ENCODE peak calls at places on chromosomes 12 and 14, in eight cellular contexts. One of them, this sample, is unnamed. For H3K9me2, the result is how much of the 10 kb centered on the place peaks cover.

GRCh38 chr12:42343721-42344120 is 17.8 kb downstream of the PPHLN1 start:
- DNase-seq in GM23338: no peak
- DNase-seq in GM23248: no peak
- DNase-seq in PC-3: no peak
- DNase-seq in PC-9: no peak
- DNase-seq in HCT116: no peak
- DNase-seq in OCI-LY7: no peak
- DNase-seq in hepatocyte: no peak
- DNase-seq in this sample: no peak

GRCh38 chr12:42507589-42507988 is 82.0 kb downstream of the PRICKLE1 start:
- DNase-seq in PC-9: no peak
- DNase-seq in OCI-LY7: no peak
- DNase-seq in hepatocyte: no peak
- DNase-seq in GM23338: no peak
- DNase-seq in GM23248: no peak
- DNase-seq in PC-3: no peak
- DNase-seq in HCT116: no peak
- DNase-seq in this sample: no peak

GRCh38 chr12:92602476-92602875 is 100.3 kb upstream of the PLEKHG7 start:
- DNase-seq in HCT116: no peak
- DNase-seq in hepatocyte: peak
- DNase-seq in OCI-LY7: no peak
- DNase-seq in PC-3: peak
- DNase-seq in GM23248: peak
- DNase-seq in PC-9: no peak
- DNase-seq in GM23338: no peak
- DNase-seq in this sample: no peak

GRCh38 chr12:88946377-88946997 is 366.2 kb upstream of the KITLG start:
- DNase-seq in GM23248: peak
- DNase-seq in HCT116: peak
- DNase-seq in hepatocyte: no peak
- DNase-seq in GM23338: no peak
- DNase-seq in OCI-LY7: no peak
- DNase-seq in PC-3: no peak
- DNase-seq in PC-9: no peak
- DNase-seq in this sample: no peak

GRCh38 chr12:26839551-26839950 is 6.6 kb upstream of the ITPR2 start:
- DNase-seq in PC-9: no peak
- DNase-seq in PC-3: no peak
- DNase-seq in OCI-LY7: no peak
- DNase-seq in hepatocyte: no peak
- DNase-seq in HCT116: no peak
- DNase-seq in GM23248: no peak
- DNase-seq in GM23338: no peak
- DNase-seq in this sample: no peak

GRCh38 chr12:96063046-96063445 is 27.7 kb upstream of the LTA4H start:
- DNase-seq in OCI-LY7: peak
- DNase-seq in HCT116: no peak
- DNase-seq in PC-9: no peak
- DNase-seq in GM23248: peak
- DNase-seq in GM23338: no peak
- DNase-seq in hepatocyte: no peak
- DNase-seq in PC-3: peak
- DNase-seq in this sample: peak

GRCh38 chr14:91373591-91374245 is 43.9 kb downstream of the CCDC88C start:
- DNase-seq in OCI-LY7: peak
- DNase-seq in GM23248: no peak
- DNase-seq in GM23338: no peak
- DNase-seq in PC-3: peak
- DNase-seq in hepatocyte: no peak
- DNase-seq in PC-9: peak
- DNase-seq in HCT116: no peak
- DNase-seq in this sample: peak

GRCh38 chr12:1882850-1883470 is 35.5 kb downstream of the CACNA2D4 start:
- DNase-seq in PC-9: no peak
- DNase-seq in GM23248: no peak
- DNase-seq in OCI-LY7: no peak
- DNase-seq in hepatocyte: no peak
- DNase-seq in HCT116: no peak
- DNase-seq in PC-3: no peak
- DNase-seq in GM23338: no peak
- DNase-seq in this sample: no peak

GRCh38 chr14:101074124-101075024 is 170.9 kb upstream of the RTL1 start:
- DNase-seq in PC-3: no peak
- DNase-seq in GM23248: no peak
- DNase-seq in hepatocyte: no peak
- DNase-seq in OCI-LY7: no peak
- DNase-seq in GM23338: no peak
- DNase-seq in HCT116: no peak
- DNase-seq in PC-9: no peak
- DNase-seq in this sample: peak

GRCh38 chr14:55430024-55430690 is 10.3 kb downstream of the TBPL2 start:
- DNase-seq in HCT116: peak
- DNase-seq in PC-9: peak
- DNase-seq in GM23248: peak
- DNase-seq in PC-3: peak
- DNase-seq in GM23338: peak
- DNase-seq in hepatocyte: peak
- DNase-seq in OCI-LY7: peak
- DNase-seq in this sample: peak

DNA sequence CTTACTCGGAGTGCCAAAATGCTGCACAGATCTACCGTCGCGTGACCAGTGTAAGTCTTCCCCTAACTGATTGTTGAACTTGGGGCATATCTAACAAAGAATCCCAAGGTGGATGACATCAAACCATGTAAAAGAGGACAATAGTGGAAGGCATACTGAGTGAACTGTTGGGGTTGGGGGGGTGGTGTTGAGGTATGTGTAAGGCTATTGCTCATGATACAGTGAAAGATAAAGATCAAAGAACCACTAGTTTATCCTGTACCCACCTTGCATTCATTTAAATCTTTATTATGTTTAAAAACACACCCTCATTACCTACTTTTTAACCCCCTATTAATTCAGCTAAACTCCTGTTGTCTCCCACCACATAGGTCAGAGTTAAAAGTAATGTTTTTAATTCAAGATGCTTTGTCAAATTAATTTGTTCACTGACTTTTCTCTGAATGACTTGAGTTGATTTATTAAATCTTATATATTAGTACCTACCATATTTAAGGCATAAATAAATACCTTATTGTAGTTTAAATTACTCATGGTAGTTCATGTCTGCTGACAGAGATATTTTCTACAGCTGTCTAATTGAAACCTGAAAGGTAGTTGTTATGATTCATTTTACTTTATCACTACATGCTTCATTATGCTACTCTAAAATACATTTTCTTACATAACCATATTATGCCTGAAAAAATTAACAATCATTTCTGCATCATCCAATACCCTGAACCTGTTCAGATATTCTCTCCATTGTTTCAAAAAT is 77.9 kb downstream of the WNK1 start:
- DNase-seq in OCI-LY7: no peak
- DNase-seq in HCT116: no peak
- DNase-seq in GM23338: no peak
- DNase-seq in GM23248: no peak
- DNase-seq in PC-9: no peak
- DNase-seq in hepatocyte: no peak
- DNase-seq in PC-3: no peak
- DNase-seq in this sample: no peak
- H3K9me2 ChIP-seq in OCI-LY7: under half
- H3K9me2 ChIP-seq in HCT116: under half
- H3K9me2 ChIP-seq in GM23338: under half
- H3K9me2 ChIP-seq in GM23248: under half
- H3K9me2 ChIP-seq in PC-9: under half
- H3K9me2 ChIP-seq in hepatocyte: under half
- H3K9me2 ChIP-seq in PC-3: under half
- H3K9me2 ChIP-seq in this sample: under half

DNA sequence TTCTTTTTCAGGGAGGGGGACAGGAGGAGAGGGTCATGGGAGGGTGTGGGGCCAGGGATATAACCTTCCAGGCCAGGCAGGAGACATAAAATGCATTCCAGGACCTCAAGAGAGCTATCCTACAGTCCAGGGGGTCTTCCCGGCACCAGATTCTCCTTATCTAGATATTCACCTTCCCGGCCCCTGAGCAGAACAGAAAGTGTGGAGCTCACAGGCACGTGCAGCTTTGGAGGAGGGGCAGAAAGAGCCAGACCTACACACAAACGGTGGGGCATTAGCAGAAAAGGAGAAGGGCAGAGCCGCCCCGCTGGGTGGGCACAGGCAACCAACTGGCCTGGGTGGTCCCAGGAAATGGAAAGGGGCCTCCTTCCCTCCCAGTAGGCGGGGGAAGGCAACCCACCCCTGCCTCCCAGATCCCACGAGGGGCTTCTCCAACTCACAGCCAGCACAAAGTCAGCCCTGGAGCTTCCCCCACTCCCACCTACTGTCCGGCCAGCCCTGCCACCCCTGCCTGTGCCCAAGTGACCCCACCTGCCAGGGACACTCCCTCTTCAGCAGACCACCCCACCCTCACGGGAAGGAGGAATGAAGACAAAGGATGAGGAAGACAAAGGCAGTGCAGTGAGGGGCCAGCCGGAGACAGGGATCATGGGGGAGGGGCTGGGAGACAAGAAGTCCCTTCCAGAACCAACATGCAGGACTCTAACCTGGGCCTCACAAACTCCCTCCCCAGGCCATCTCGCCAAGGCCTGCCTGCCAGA is 33.3 kb downstream of the CCDC85C start:
- DNase-seq in HCT116: no peak
- DNase-seq in GM23338: peak
- DNase-seq in PC-9: no peak
- DNase-seq in hepatocyte: no peak
- DNase-seq in GM23248: no peak
- DNase-seq in PC-3: no peak
- DNase-seq in OCI-LY7: no peak
- DNase-seq in this sample: no peak
- H3K9me2 ChIP-seq in HCT116: under half
- H3K9me2 ChIP-seq in GM23338: under half
- H3K9me2 ChIP-seq in PC-9: under half
- H3K9me2 ChIP-seq in hepatocyte: under half
- H3K9me2 ChIP-seq in GM23248: under half
- H3K9me2 ChIP-seq in PC-3: under half
- H3K9me2 ChIP-seq in OCI-LY7: under half
- H3K9me2 ChIP-seq in this sample: under half

GRCh38 chr12:12315838-12316237 is 34.2 kb downstream of the MANSC1 start:
- DNase-seq in PC-9: no peak
- DNase-seq in hepatocyte: no peak
- DNase-seq in GM23248: no peak
- DNase-seq in OCI-LY7: no peak
- DNase-seq in PC-3: no peak
- DNase-seq in HCT116: no peak
- DNase-seq in GM23338: no peak
- DNase-seq in this sample: no peak
- H3K9me2 ChIP-seq in PC-9: under half
- H3K9me2 ChIP-seq in hepatocyte: under half
- H3K9me2 ChIP-seq in GM23248: under half
- H3K9me2 ChIP-seq in OCI-LY7: under half
- H3K9me2 ChIP-seq in PC-3: under half
- H3K9me2 ChIP-seq in HCT116: under half
- H3K9me2 ChIP-seq in GM23338: under half
- H3K9me2 ChIP-seq in this sample: under half

GRCh38 chr12:25813843-25814242 is 144.6 kb upstream of the RASSF8 start:
- DNase-seq in HCT116: no peak
- DNase-seq in PC-3: peak
- DNase-seq in OCI-LY7: no peak
- DNase-seq in PC-9: no peak
- DNase-seq in GM23338: no peak
- DNase-seq in hepatocyte: no peak
- DNase-seq in GM23248: no peak
- DNase-seq in this sample: no peak
- H3K9me2 ChIP-seq in HCT116: under half
- H3K9me2 ChIP-seq in PC-3: under half
- H3K9me2 ChIP-seq in OCI-LY7: under half
- H3K9me2 ChIP-seq in PC-9: under half
- H3K9me2 ChIP-seq in GM23338: under half
- H3K9me2 ChIP-seq in hepatocyte: under half
- H3K9me2 ChIP-seq in GM23248: under half
- H3K9me2 ChIP-seq in this sample: under half

DNA sequence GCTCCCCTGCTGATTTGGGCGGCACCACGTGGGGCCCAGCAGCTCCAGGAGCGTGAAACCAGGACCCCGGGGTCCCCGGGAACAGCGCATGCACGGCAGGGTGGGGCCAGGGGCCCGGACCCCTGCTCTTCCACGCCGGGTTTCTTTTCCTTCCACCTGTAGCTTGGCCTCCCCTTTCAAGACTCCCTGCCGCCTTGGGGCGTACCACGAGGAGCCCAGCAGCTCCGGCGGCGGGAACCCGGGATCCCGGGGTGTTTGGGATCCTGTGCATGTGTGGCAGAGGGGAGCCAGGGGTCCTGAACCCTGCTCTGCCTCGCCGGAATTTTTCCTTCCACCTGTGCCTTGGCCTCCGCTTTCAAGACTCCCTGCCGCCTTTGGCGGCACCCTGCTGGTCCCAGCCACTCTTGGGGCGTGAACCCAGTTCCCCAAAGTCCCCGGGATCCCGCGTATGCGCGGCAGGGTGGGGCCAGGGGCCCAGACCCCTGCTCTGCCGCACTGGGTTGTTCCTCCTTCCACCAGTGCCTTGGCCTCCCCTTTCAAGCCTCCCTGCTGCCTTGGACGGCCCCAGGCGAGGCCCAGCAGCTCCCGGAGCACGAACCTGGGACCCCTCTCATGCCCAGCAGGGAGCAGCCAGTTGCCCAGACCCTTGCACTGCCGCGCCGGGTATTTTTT is 322.7 kb downstream of the ALG10 start:
- DNase-seq in OCI-LY7: no peak
- DNase-seq in GM23248: no peak
- DNase-seq in PC-9: no peak
- DNase-seq in PC-3: no peak
- DNase-seq in HCT116: no peak
- DNase-seq in hepatocyte: no peak
- DNase-seq in GM23338: no peak
- DNase-seq in this sample: no peak
- H3K9me2 ChIP-seq in OCI-LY7: under half
- H3K9me2 ChIP-seq in GM23248: under half
- H3K9me2 ChIP-seq in PC-9: under half
- H3K9me2 ChIP-seq in PC-3: under half
- H3K9me2 ChIP-seq in HCT116: under half
- H3K9me2 ChIP-seq in hepatocyte: under half
- H3K9me2 ChIP-seq in GM23338: under half
- H3K9me2 ChIP-seq in this sample: under half

GRCh38 chr12:104620761-104621531 is 164.2 kb downstream of the CHST11 start:
- DNase-seq in PC-3: no peak
- DNase-seq in hepatocyte: no peak
- DNase-seq in GM23248: no peak
- DNase-seq in OCI-LY7: no peak
- DNase-seq in HCT116: no peak
- DNase-seq in PC-9: no peak
- DNase-seq in GM23338: no peak
- DNase-seq in this sample: no peak
- H3K9me2 ChIP-seq in PC-3: under half
- H3K9me2 ChIP-seq in hepatocyte: under half
- H3K9me2 ChIP-seq in GM23248: under half
- H3K9me2 ChIP-seq in OCI-LY7: under half
- H3K9me2 ChIP-seq in HCT116: under half
- H3K9me2 ChIP-seq in PC-9: under half
- H3K9me2 ChIP-seq in GM23338: under half
- H3K9me2 ChIP-seq in this sample: under half

GRCh38 chr12:79296871-79297270 is 393.9 kb downstream of the PAWR start:
- DNase-seq in PC-3: no peak
- DNase-seq in OCI-LY7: no peak
- DNase-seq in hepatocyte: no peak
- DNase-seq in GM23248: peak
- DNase-seq in PC-9: no peak
- DNase-seq in GM23338: no peak
- DNase-seq in HCT116: no peak
- DNase-seq in this sample: no peak
- H3K9me2 ChIP-seq in PC-3: under half
- H3K9me2 ChIP-seq in OCI-LY7: under half
- H3K9me2 ChIP-seq in hepatocyte: under half
- H3K9me2 ChIP-seq in GM23248: under half
- H3K9me2 ChIP-seq in PC-9: under half
- H3K9me2 ChIP-seq in GM23338: under half
- H3K9me2 ChIP-seq in HCT116: under half
- H3K9me2 ChIP-seq in this sample: under half

This sample was measured in Karpas-422.